ENCODE peak calls at places on chromosomes 2 and 18, in five cellular contexts. One of them, this sample, is unnamed. For H3K36me3, the result is how much of the 10 kb centered on the place peaks cover.

GRCh38 chr2:11827547-11827946 is 81.1 kb downstream of the LPIN1 start:
- DNase-seq in ovary: no peak
- DNase-seq in GM12878: no peak
- DNase-seq in transverse colon: no peak
- DNase-seq in HepG2: no peak
- DNase-seq in this sample: no peak

GRCh38 chr2:120105360-120105759 is 92.5 kb downstream of the EPB41L5 start:
- DNase-seq in ovary: no peak
- DNase-seq in GM12878: peak
- DNase-seq in transverse colon: no peak
- DNase-seq in HepG2: no peak
- DNase-seq in this sample: no peak

GRCh38 chr2:26838121-26838906 is 9.6 kb upstream of the DPYSL5 start:
- DNase-seq in ovary: no peak
- DNase-seq in GM12878: no peak
- DNase-seq in transverse colon: no peak
- DNase-seq in HepG2: no peak
- DNase-seq in this sample: no peak

GRCh38 chr18:70074091-70074490 is 126.4 kb upstream of the CD226 start:
- DNase-seq in ovary: no peak
- DNase-seq in GM12878: no peak
- DNase-seq in transverse colon: no peak
- DNase-seq in HepG2: no peak
- DNase-seq in this sample: no peak

GRCh38 chr18:74083071-74083954 is 64.3 kb downstream of the FBXO15 start:
- DNase-seq in ovary: no peak
- DNase-seq in GM12878: no peak
- DNase-seq in transverse colon: no peak
- DNase-seq in HepG2: no peak
- DNase-seq in this sample: no peak

GRCh38 chr2:126775300-126775985 is 119.5 kb downstream of the GYPC start:
- DNase-seq in ovary: no peak
- DNase-seq in GM12878: no peak
- DNase-seq in transverse colon: no peak
- DNase-seq in HepG2: no peak
- DNase-seq in this sample: no peak

GRCh38 chr2:241390301-241391206 is 34.5 kb downstream of the FARP2 start:
- DNase-seq in ovary: no peak
- DNase-seq in GM12878: no peak
- DNase-seq in transverse colon: no peak
- DNase-seq in HepG2: no peak
- DNase-seq in this sample: no peak

GRCh38 chr2:49836017-49836416 is 681.7 kb upstream of the FSHR start:
- DNase-seq in ovary: no peak
- DNase-seq in GM12878: no peak
- DNase-seq in transverse colon: no peak
- DNase-seq in HepG2: no peak
- DNase-seq in this sample: no peak

GRCh38 chr2:235011607-235011928 is 59.8 kb downstream of the SH3BP4 start:
- DNase-seq in ovary: no peak
- DNase-seq in GM12878: no peak
- DNase-seq in transverse colon: no peak
- DNase-seq in HepG2: no peak
- DNase-seq in this sample: no peak

GRCh38 chr2:199025146-199025545 is 432.6 kb downstream of the SATB2 start:
- DNase-seq in ovary: no peak
- DNase-seq in GM12878: no peak
- DNase-seq in transverse colon: no peak
- DNase-seq in HepG2: no peak
- DNase-seq in this sample: no peak

GRCh38 chr2:182324665-182325064 is 102.2 kb downstream of the PDE1A start:
- DNase-seq in ovary: no peak
- DNase-seq in GM12878: no peak
- DNase-seq in transverse colon: no peak
- DNase-seq in HepG2: no peak
- DNase-seq in this sample: no peak

GRCh38 chr2:51994123-51994788 is 962.3 kb upstream of the NRXN1 start:
- DNase-seq in ovary: no peak
- DNase-seq in GM12878: no peak
- DNase-seq in transverse colon: no peak
- DNase-seq in HepG2: no peak
- DNase-seq in this sample: no peak
- TF ChIP-seq EP300 in ovary: no peak
- TF ChIP-seq EP300 in GM12878: no peak
- TF ChIP-seq EP300 in transverse colon: no peak
- TF ChIP-seq EP300 in HepG2: no peak
- TF ChIP-seq EP300 in this sample: no peak

GRCh38 chr2:64943387-64944150 is 45.6 kb upstream of the SLC1A4 start:
- DNase-seq in ovary: peak
- DNase-seq in GM12878: no peak
- DNase-seq in transverse colon: no peak
- DNase-seq in HepG2: peak
- DNase-seq in this sample: peak
- TF ChIP-seq CTCF in ovary: no peak
- TF ChIP-seq CTCF in GM12878: no peak
- TF ChIP-seq CTCF in transverse colon: no peak
- TF ChIP-seq CTCF in HepG2: no peak
- TF ChIP-seq CTCF in this sample: no peak

GRCh38 chr2:52084760-52085159 is 1052.8 kb upstream of the NRXN1 start:
- DNase-seq in ovary: no peak
- DNase-seq in GM12878: no peak
- DNase-seq in transverse colon: no peak
- DNase-seq in HepG2: no peak
- DNase-seq in this sample: no peak
- H3K36me3 ChIP-seq in ovary: under half
- H3K36me3 ChIP-seq in GM12878: under half
- H3K36me3 ChIP-seq in transverse colon: under half
- H3K36me3 ChIP-seq in HepG2: under half
- H3K36me3 ChIP-seq in this sample: under half

DNA sequence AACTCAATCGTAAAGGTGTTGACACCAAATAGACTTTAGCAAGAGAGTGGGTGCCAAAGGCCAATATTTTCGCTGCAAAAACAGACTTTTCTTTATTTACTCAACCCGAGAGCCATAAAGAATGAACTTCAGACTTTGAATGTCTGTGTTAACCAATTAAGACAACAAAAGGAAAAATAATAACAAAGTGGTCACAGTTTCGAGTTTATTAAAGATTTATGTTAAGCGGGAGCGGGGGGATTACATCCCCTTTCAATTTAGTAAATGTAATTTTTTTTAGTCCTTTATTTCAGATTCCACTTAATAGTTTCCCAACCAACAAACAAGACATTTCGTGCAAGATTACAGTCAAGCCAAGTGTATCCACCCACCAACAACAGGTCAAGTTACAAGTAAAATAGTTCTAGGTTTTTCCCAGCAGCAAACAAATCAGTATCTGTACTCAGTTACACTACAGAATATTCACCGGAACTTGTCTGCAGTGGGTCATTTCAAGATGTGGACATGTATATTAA is 9.0 kb downstream of the CDH2 start:
- DNase-seq in ovary: no peak
- DNase-seq in GM12878: no peak
- DNase-seq in transverse colon: no peak
- DNase-seq in HepG2: peak
- DNase-seq in this sample: no peak
- TF ChIP-seq EP300 in ovary: no peak
- TF ChIP-seq EP300 in GM12878: no peak
- TF ChIP-seq EP300 in transverse colon: no peak
- TF ChIP-seq EP300 in HepG2: peak
- TF ChIP-seq EP300 in this sample: no peak

GRCh38 chr2:21042958-21043743 is 722 bp downstream of the APOB start:
- DNase-seq in ovary: peak
- DNase-seq in GM12878: no peak
- DNase-seq in transverse colon: peak
- DNase-seq in HepG2: peak
- DNase-seq in this sample: peak
- TF ChIP-seq CTCF in ovary: peak
- TF ChIP-seq CTCF in GM12878: peak
- TF ChIP-seq CTCF in transverse colon: peak
- TF ChIP-seq CTCF in HepG2: peak
- TF ChIP-seq CTCF in this sample: peak